ENCODE peak calls at places on chromosome 9, in nine cellular contexts. F is cardiac muscle cell; W is brain microvascular endothelial cell; Q is breast epithelium; J is stomach; A is uterus; U is GM23248; X is CD8-positive, alpha-beta memory T cell; V is aorta. C is an unnamed sample.

GRCh38 chr9:102974530-102974929 is 20.6 kb upstream of the CYLC2 start:
- DNase-seq in F (no peak), W (peak; percentile 2), Q (no peak), J (no peak), A (no peak), U (no peak), X (no peak), V (no peak), C (no peak)

GRCh38 chr9:77679088-77679487 is 31.0 kb upstream of the GNA14 start:
- DNase-seq in F (no peak), W (no peak), Q (no peak), J (no peak), A (no peak), U (peak; percentile 5), X (no peak), V (no peak), C (no peak)

GRCh38 chr9:132169672-132170392 is 8.0 kb downstream of the NTNG2 start:
- DNase-seq in F (peak; percentile 82), W (no peak), Q (no peak), J (peak; percentile 59), A (no peak), U (peak; percentile 71), X (peak; percentile 32), V (peak; percentile 64), C (no peak)

GRCh38 chr9:7507026-7507425 is 292.6 kb downstream of the DMAC1 start:
- DNase-seq in F (no peak), W (no peak), Q (no peak), J (no peak), A (no peak), U (no peak), X (no peak), V (no peak), C (no peak)

GRCh38 chr9:99819484-99820329 is 2.0 kb upstream of the NR4A3 start:
- DNase-seq in F (peak; percentile 97), W (peak; percentile 95), Q (peak; percentile 91), J (peak; percentile 91), A (peak; percentile 94), U (peak; percentile 98), X (peak; percentile 99), V (peak; percentile 96), C (peak; percentile 57)

GRCh38 chr9:99489043-99489378 is 266.9 kb downstream of the SEC61B start:
- DNase-seq in F (no peak), W (peak; percentile 68), Q (no peak), J (no peak), A (no peak), U (peak; percentile 83), X (no peak), V (no peak), C (no peak)

GRCh38 chr9:131616983-131617604 is 71.8 kb downstream of the PRRT1B start:
- DNase-seq in F (no peak), W (no peak), Q (no peak), J (no peak), A (no peak), U (no peak), X (no peak), V (peak; percentile 2), C (no peak)

GRCh38 chr9:132833451-132834130 is 44.5 kb downstream of the AK8 start:
- DNase-seq in F (no peak), W (no peak), Q (no peak), J (no peak), A (no peak), U (peak; percentile 9), X (no peak), V (no peak), C (no peak)

GRCh38 chr9:129381481-129381957 is 203.5 kb upstream of the IER5L start:
- DNase-seq in F (no peak), W (no peak), Q (no peak), J (no peak), A (no peak), U (no peak), X (no peak), V (peak; percentile 38), C (no peak)

GRCh38 chr9:129383005-129383414 is 204.9 kb upstream of the IER5L start:
- DNase-seq in F (peak; percentile 72), W (no peak), Q (peak; percentile 87), J (peak; percentile 92), A (no peak), U (peak; percentile 42), X (no peak), V (peak; percentile 75), C (no peak)

GRCh38 chr9:129383415-129384088 is 205.5 kb upstream of the IER5L start:
- DNase-seq in F (peak; percentile 53), W (peak; percentile 56), Q (peak; percentile 78), J (peak; percentile 84), A (peak; percentile 80), U (peak; percentile 85), X (peak; percentile 77), V (peak; percentile 93), C (peak; percentile 33)

GRCh38 chr9:129380961-129381401 is 202.9 kb upstream of the IER5L start:
- DNase-seq in F (no peak), W (no peak), Q (no peak), J (no peak), A (no peak), U (no peak), X (no peak), V (peak; percentile 39), C (no peak)

GRCh38 chr9:129382281-129383004 is 204.4 kb upstream of the IER5L start:
- DNase-seq in F (peak; percentile 39), W (no peak), Q (no peak), J (no peak), A (no peak), U (no peak), X (no peak), V (peak; percentile 39), C (no peak)
- H3K4me3 ChIP-seq in F (no peak overlapping the region), W (no peak overlapping the region), Q (peak overlapping the region; percentile 83), J (peak overlapping the region; percentile 49), A (peak overlapping the region; percentile 50), U (peak overlapping the region; percentile 67), X (no peak overlapping the region), V (no peak overlapping the region), C (peak overlapping the region; percentile 69)

DNA sequence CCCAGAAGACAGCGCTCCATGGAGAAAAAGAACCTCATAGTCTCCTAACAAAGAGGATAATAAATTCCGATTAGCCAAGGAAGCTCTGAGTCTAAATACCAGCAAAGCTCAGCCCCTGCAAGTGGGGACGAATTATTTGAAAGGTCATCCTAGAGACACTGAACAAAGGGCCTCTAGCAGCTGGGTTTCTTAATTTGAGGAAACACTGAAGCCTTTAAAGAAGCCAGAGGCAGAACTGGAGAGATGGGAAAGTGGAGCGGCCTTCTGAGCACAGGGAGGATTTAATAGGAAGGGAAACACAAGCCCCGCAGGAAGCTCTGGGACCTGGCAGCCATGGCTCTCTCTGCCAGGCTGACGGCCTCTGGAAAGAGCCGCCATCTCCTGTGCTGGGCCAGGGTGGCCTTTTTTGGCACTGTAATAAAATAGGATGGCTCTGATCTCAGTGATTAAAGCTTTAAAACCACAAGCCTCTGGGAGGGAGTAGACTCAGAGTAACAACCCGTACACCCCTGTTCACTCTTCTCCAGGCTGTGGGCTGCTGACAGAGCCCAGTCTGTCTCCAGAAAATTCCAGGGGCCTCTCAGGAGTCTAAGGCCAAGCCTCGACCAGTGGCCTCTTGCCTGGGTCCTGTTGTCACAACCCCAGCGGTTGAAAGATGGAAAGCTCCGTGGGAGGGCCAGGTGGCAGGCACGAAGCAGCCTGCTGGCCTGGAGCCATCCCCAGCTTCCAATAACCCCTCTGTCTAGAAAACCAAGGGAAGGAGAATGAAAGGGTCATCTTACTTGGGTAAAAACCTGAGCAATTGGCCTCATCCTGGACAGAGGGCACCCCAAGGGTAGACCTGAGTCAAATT is 286.8 kb upstream of the ZNF462 start:
- DNase-seq in F (no peak), W (no peak), Q (no peak), J (no peak), A (no peak), U (no peak), X (no peak), V (no peak), C (no peak)
- H3K27ac ChIP-seq in F (no peak overlapping the region), W (no peak overlapping the region), Q (no peak overlapping the region), J (no peak overlapping the region), A (no peak overlapping the region), U (no peak overlapping the region), X (no peak overlapping the region), V (no peak overlapping the region), C (no peak overlapping the region)

GRCh38 chr9:137731947-137732813 is 113.4 kb downstream of the EHMT1 start:
- DNase-seq in F (no peak), W (no peak), Q (no peak), J (no peak), A (no peak), U (no peak), X (no peak), V (no peak), C (no peak)

GRCh38 chr9:137739371-137739915 is 120.6 kb downstream of the EHMT1 start:
- DNase-seq in F (no peak), W (no peak), Q (no peak), J (no peak), A (no peak), U (no peak), X (no peak), V (no peak), C (no peak)

GRCh38 chr9:137731216-137731946 is 112.6 kb downstream of the EHMT1 start:
- DNase-seq in F (no peak), W (no peak), Q (no peak), J (no peak), A (no peak), U (no peak), X (no peak), V (no peak), C (no peak)

GRCh38 chr9:137733429-137733828 is 114.6 kb downstream of the EHMT1 start:
- DNase-seq in F (no peak), W (no peak), Q (no peak), J (no peak), A (no peak), U (no peak), X (no peak), V (no peak), C (no peak)

GRCh38 chr9:137734181-137734580 is 115.4 kb downstream of the EHMT1 start:
- DNase-seq in F (no peak), W (no peak), Q (no peak), J (no peak), A (no peak), U (no peak), X (no peak), V (no peak), C (no peak)
- H3K36me3 ChIP-seq in F (peaks cover 8% of the 10 kb centered on the region), W (peaks cover 15% of the 10 kb centered on the region), Q (no peaks in the 10 kb centered on the region), J (peaks cover 67% of the 10 kb centered on the region), A (no peaks in the 10 kb centered on the region), U (peaks cover 30% of the 10 kb centered on the region), X (peaks cover 31% of the 10 kb centered on the region), V (no peaks in the 10 kb centered on the region), C (peaks cover 70% of the 10 kb centered on the region)

GRCh38 chr9:137265496-137266161 is 10.5 kb downstream of the NELFB start:
- DNase-seq in F (no peak), W (no peak), Q (no peak), J (no peak), A (no peak), U (no peak), X (no peak), V (peak; percentile 35), C (no peak)

GRCh38 chr9:137267933-137268355 is 9.6 kb upstream of the TOR4A start:
- DNase-seq in F (no peak), W (peak; percentile 72), Q (no peak), J (no peak), A (no peak), U (no peak), X (no peak), V (no peak), C (no peak)

GRCh38 chr9:137266162-137266527 is 11.0 kb downstream of the NELFB start:
- DNase-seq in F (no peak), W (no peak), Q (no peak), J (no peak), A (no peak), U (no peak), X (no peak), V (no peak), C (no peak)

GRCh38 chr9:137268538-137269201 is 8.9 kb upstream of the TOR4A start:
- DNase-seq in F (no peak), W (peak; percentile 31), Q (no peak), J (no peak), A (peak; percentile 27), U (no peak), X (no peak), V (no peak), C (no peak)

GRCh38 chr9:137266589-137267453 is 10.7 kb upstream of the TOR4A start:
- DNase-seq in F (no peak), W (no peak), Q (no peak), J (no peak), A (no peak), U (no peak), X (no peak), V (no peak), C (no peak)
- H3K4me3 ChIP-seq in F (no peak overlapping the region), W (no peak overlapping the region), Q (no peak overlapping the region), J (no peak overlapping the region), A (no peak overlapping the region), U (no peak overlapping the region), X (no peak overlapping the region), V (no peak overlapping the region), C (no peak overlapping the region)